ENCODE peak calls at places on chromosome 15, in four cellular contexts. S, H, D and G are unnamed samples.

GRCh38 chr15:45231061-45231576 is 20.9 kb upstream of the SLC28A2 start:
- DNase-seq in S (no peak), H (no peak), D (no peak), G (no peak)

GRCh38 chr15:70752142-70752754 is 11.1 kb downstream of the UACA start:
- DNase-seq in S (peak; percentile 16), H (no peak), D (no peak), G (peak; percentile 29)

GRCh38 chr15:71921191-71921590 is 110.8 kb downstream of the NR2E3 start:
- DNase-seq in S (no peak), H (no peak), D (no peak), G (no peak)

GRCh38 chr15:88803920-88804247 is 648 bp downstream of the ACAN start:
- DNase-seq in S (no peak), H (no peak), D (no peak), G (no peak)

GRCh38 chr15:41930221-41930866 is 36.5 kb upstream of the SPTBN5 start:
- DNase-seq in S (no peak), H (no peak), D (no peak), G (no peak)

GRCh38 chr15:66039117-66039860 is 170.0 kb downstream of the RAB11A start:
- DNase-seq in S (no peak), H (no peak), D (no peak), G (no peak)

GRCh38 chr15:33730815-33731214 is 237.5 kb upstream of the CHRM5 start:
- DNase-seq in S (no peak), H (no peak), D (no peak), G (no peak)

GRCh38 chr15:44662478-44663409 is 718 bp downstream of the SPG11 start:
- DNase-seq in S (peak; percentile 91), H (peak; percentile 36), D (peak; percentile 57), G (peak; percentile 85)

GRCh38 chr15:40398413-40398873 is 7.2 kb upstream of the IVD start:
- DNase-seq in S (no peak), H (no peak), D (no peak), G (peak; percentile 49)

GRCh38 chr15:59255647-59256380 is 49.2 kb downstream of the LDHAL6B start:
- DNase-seq in S (peak; percentile 12), H (no peak), D (no peak), G (no peak)

GRCh38 chr15:69305204-69305931 is 6.7 kb downstream of the PAQR5 start:
- DNase-seq in S (no peak), H (no peak), D (no peak), G (no peak)

GRCh38 chr15:26087395-26087794 is 224.3 kb upstream of the ATP10A start:
- DNase-seq in S (no peak), H (no peak), D (no peak), G (no peak)

GRCh38 chr15:23869391-23869790 is 182.3 kb upstream of the NDN start:
- DNase-seq in S (no peak), H (peak; percentile 83), D (no peak), G (no peak)

GRCh38 chr15:38671675-38672141 is 107.1 kb upstream of the RASGRP1 start:
- DNase-seq in S (peak; percentile 78), H (no peak), D (peak; percentile 26), G (peak; percentile 81)

GRCh38 chr15:90221251-90221900 is 12.4 kb downstream of the CIB1 start:
- DNase-seq in S (no peak), H (no peak), D (peak; percentile 60), G (no peak)

GRCh38 chr15:85579011-85579701 is 198.8 kb downstream of the AKAP13 start:
- DNase-seq in S (no peak), H (no peak), D (no peak), G (no peak)

GRCh38 chr15:84889313-84889990 is 5.0 kb downstream of the SLC28A1 start:
- DNase-seq in S (no peak), H (no peak), D (peak; percentile 82), G (no peak)

GRCh38 chr15:94287794-94288246 is 56.5 kb downstream of the MCTP2 start:
- DNase-seq in S (peak; percentile 65), H (no peak), D (no peak), G (peak; percentile 86)

GRCh38 chr15:61137139-61137792 is 91.8 kb downstream of the RORA start:
- DNase-seq in S (no peak), H (no peak), D (no peak), G (no peak)

GRCh38 chr15:87631775-87632174 is 624.8 kb downstream of the NTRK3 start:
- DNase-seq in S (no peak), H (no peak), D (no peak), G (no peak)

GRCh38 chr15:50166216-50166615 is 15.8 kb upstream of the SLC27A2 start:
- DNase-seq in S (no peak), H (no peak), D (no peak), G (no peak)

GRCh38 chr15:79978260-79978659 is 7.3 kb upstream of the BCL2A1 start:
- DNase-seq in S (no peak), H (no peak), D (no peak), G (no peak)

GRCh38 chr15:35507932-35508638 is 37.9 kb downstream of the DPH6 start:
- DNase-seq in S (no peak), H (no peak), D (no peak), G (no peak)

GRCh38 chr15:37099321-37100108 is 834 bp downstream of the MEIS2 start:
- DNase-seq in S (no peak), H (no peak), D (peak; percentile 62), G (peak; percentile 2)

GRCh38 chr15:99526174-99526573 is 39.6 kb upstream of the MEF2A start:
- DNase-seq in S (no peak), H (no peak), D (no peak), G (no peak)

GRCh38 chr15:25238126-25238525 is 200.7 kb downstream of the UBE3A start:
- DNase-seq in S (no peak), H (no peak), D (no peak), G (no peak)

GRCh38 chr15:55224892-55225291 is 28.2 kb upstream of the RSL24D1 start:
- DNase-seq in S (no peak), H (no peak), D (no peak), G (peak; percentile 21)

GRCh38 chr15:39789736-39790135 is 7.1 kb upstream of the FSIP1 start:
- DNase-seq in S (no peak), H (no peak), D (peak; percentile 64), G (no peak)

GRCh38 chr15:45254405-45255293 is 2.6 kb downstream of the SLC28A2 start:
- DNase-seq in S (no peak), H (no peak), D (no peak), G (no peak)

GRCh38 chr15:74901612-74902063 is 5.0 kb downstream of the FAM219B start:
- DNase-seq in S (peak; percentile 30), H (no peak), D (peak; percentile 48), G (peak; percentile 55)

GRCh38 chr15:52008698-52009434 is 10.2 kb upstream of the MAPK6 start:
- DNase-seq in S (no peak), H (no peak), D (no peak), G (no peak)

GRCh38 chr15:83207622-83208356 is at the start of gene HDGFL3:
- DNase-seq in S (peak; percentile 9), H (peak; percentile 91), D (peak; percentile 80), G (peak; percentile 14)

GRCh38 chr15:95857124-95857757 is 473.3 kb upstream of the NR2F2 start:
- DNase-seq in S (no peak), H (no peak), D (no peak), G (no peak)

GRCh38 chr15:44569316-44569715 is 32.4 kb downstream of the EIF3J start:
- DNase-seq in S (no peak), H (no peak), D (no peak), G (no peak)

GRCh38 chr15:70165811-70166284 is 68.1 kb upstream of the TLE3 start:
- DNase-seq in S (no peak), H (no peak), D (no peak), G (no peak)